ENCODE peak calls at places on chromosomes 2 and 18, in nine cellular contexts. H is IMR-90, O is upper lobe of right lung, R is fibroblast of lung, B is dorsolateral prefrontal cortex, I is upper lobe of left lung, U is thyroid gland, M is neuronal stem cell, Z is PC-9. P is an unnamed sample.

GRCh38 chr18:25826377-25826776 is 264.0 kb downstream of the SS18 start:
- DNase-seq in I (no peak), U (no peak), Z (no peak), M (no peak), R (no peak), B (no peak), H (no peak), O (no peak), P (no peak)

GRCh38 chr2:215899111-215900074 is 114.0 kb downstream of the MREG start:
- DNase-seq in M (no peak), H (peak), U (no peak), B (no peak), I (no peak), Z (no peak), R (peak), O (no peak), P (no peak)

GRCh38 chr18:11470941-11471340 is 138.5 kb upstream of the SLC35G4 start:
- DNase-seq in I (no peak), O (no peak), U (no peak), H (no peak), Z (no peak), B (no peak), M (no peak), R (no peak), P (no peak)

GRCh38 chr2:65937379-65938160 is 497.4 kb upstream of the MEIS1 start:
- DNase-seq in H (peak), I (no peak), Z (no peak), B (no peak), O (no peak), M (no peak), U (no peak), R (peak), P (no peak)

GRCh38 chr2:110662560-110662959 is 15.3 kb downstream of the BUB1 start:
- DNase-seq in U (no peak), Z (no peak), O (no peak), H (peak), B (no peak), I (no peak), R (peak), M (no peak), P (no peak)

GRCh38 chr18:61991201-61991600 is 98.4 kb upstream of the RNF152 start:
- DNase-seq in Z (no peak), B (peak), R (peak), M (no peak), O (no peak), I (no peak), U (no peak), H (peak), P (no peak)

GRCh38 chr18:53795061-53795460 is 429.4 kb downstream of the MBD2 start:
- DNase-seq in U (no peak), B (no peak), R (peak), H (no peak), M (no peak), I (no peak), O (no peak), Z (no peak), P (no peak)

GRCh38 chr18:32152705-32153448 is 37.0 kb upstream of the MEP1B start:
- DNase-seq in R (no peak), O (no peak), B (no peak), M (no peak), H (no peak), U (no peak), I (no peak), Z (no peak), P (no peak)

GRCh38 chr18:3205239-3205638 is 14.5 kb downstream of the MYOM1 start:
- DNase-seq in M (no peak), H (no peak), R (no peak), B (no peak), U (no peak), Z (no peak), I (no peak), O (no peak), P (no peak)

GRCh38 chr2:1170711-1171110 is 220.1 kb downstream of the SNTG2 start:
- DNase-seq in H (no peak), B (no peak), I (no peak), R (no peak), O (no peak), U (no peak), M (no peak), Z (no peak), P (no peak)

GRCh38 chr2:219521066-219521880 is 7.0 kb downstream of the ASIC4 start:
- DNase-seq in M (no peak), O (no peak), Z (no peak), R (peak), I (no peak), B (no peak), H (peak), U (peak), P (no peak)

GRCh38 chr2:240959214-240959940 is 39.0 kb upstream of the SNED1 start:
- DNase-seq in B (peak), U (no peak), Z (no peak), R (no peak), M (no peak), I (peak), O (no peak), H (no peak), P (peak)

GRCh38 chr2:96760986-96761832 is 507 bp downstream of the CNNM4 start:
- DNase-seq in M (no peak), R (peak), B (peak), Z (peak), I (peak), H (no peak), O (peak), U (peak), P (no peak)

GRCh38 chr18:62788891-62789290 is 73.5 kb downstream of the PHLPP1 start:
- DNase-seq in Z (no peak), O (no peak), I (no peak), M (no peak), R (peak), B (no peak), H (no peak), U (no peak), P (no peak)

GRCh38 chr2:167756427-167756826 is 491.0 kb downstream of the STK39 start:
- DNase-seq in M (peak), O (no peak), R (peak), Z (no peak), H (peak), I (no peak), U (no peak), B (no peak), P (no peak)

GRCh38 chr2:190678444-190679162 is 29.7 kb downstream of the NAB1 start:
- DNase-seq in U (no peak), O (no peak), H (peak), B (no peak), I (no peak), R (peak), M (no peak), Z (no peak), P (no peak)

GRCh38 chr2:17538022-17538843 is 2.3 kb upstream of the VSNL1 start:
- DNase-seq in R (no peak), Z (no peak), O (no peak), I (no peak), U (no peak), H (peak), B (peak), M (no peak), P (no peak)

GRCh38 chr2:228629251-228629650 is 447.8 kb upstream of the SPHKAP start:
- DNase-seq in O (no peak), R (no peak), B (no peak), U (no peak), H (no peak), I (no peak), Z (no peak), M (no peak), P (no peak)

GRCh38 chr18:3083776-3084175 is 70.8 kb upstream of the LPIN2 start:
- DNase-seq in R (peak), Z (no peak), U (no peak), B (no peak), I (no peak), H (no peak), O (no peak), M (no peak), P (no peak)

GRCh38 chr2:38409136-38409903 is 32.2 kb upstream of the ATL2 start:
- DNase-seq in R (no peak), M (no peak), B (no peak), H (no peak), Z (peak), I (no peak), O (peak), U (peak), P (peak)

GRCh38 chr2:217327981-217328760 is 468.3 kb upstream of the TNP1 start:
- DNase-seq in R (peak), H (no peak), I (no peak), M (no peak), B (no peak), Z (no peak), U (no peak), O (no peak), P (no peak)

GRCh38 chr2:83665894-83666293 is 793.2 kb downstream of the SUCLG1 start:
- DNase-seq in B (no peak), R (peak), U (no peak), M (no peak), Z (no peak), I (no peak), H (peak), O (no peak), P (no peak)

GRCh38 chr18:910247-910646 is 5.6 kb downstream of the ADCYAP1 start:
- DNase-seq in I (no peak), O (no peak), H (no peak), U (no peak), Z (no peak), R (no peak), M (no peak), B (no peak), P (no peak)

GRCh38 chr2:9519250-9519649 is 36.4 kb downstream of the ADAM17 start:
- DNase-seq in Z (no peak), O (no peak), U (no peak), I (no peak), R (peak), M (no peak), B (no peak), H (peak), P (no peak)

GRCh38 chr18:45825258-45825744 is at the start of gene SIGLEC15:
- DNase-seq in B (no peak), O (no peak), Z (no peak), I (peak), U (no peak), M (no peak), H (no peak), R (peak), P (no peak)

GRCh38 chr2:172380436-172381274 is 46.7 kb upstream of the ITGA6 start:
- DNase-seq in H (no peak), Z (no peak), B (no peak), O (no peak), U (peak), I (no peak), M (peak), R (peak), P (no peak)

GRCh38 chr2:102064679-102065674 is 73.2 kb downstream of the IL1R2 start:
- DNase-seq in U (no peak), O (no peak), H (peak), R (peak), M (no peak), Z (no peak), I (no peak), B (no peak), P (no peak)

GRCh38 chr2:81675651-81676050 is 1371.1 kb upstream of the LRRTM1 start:
- DNase-seq in Z (no peak), M (no peak), U (no peak), O (no peak), H (no peak), R (no peak), B (no peak), I (no peak), P (no peak)

GRCh38 chr18:49613741-49614151 is 51.9 kb downstream of the LIPG start:
- DNase-seq in R (peak), M (no peak), I (no peak), Z (peak), B (no peak), U (no peak), H (no peak), O (no peak), P (no peak)

GRCh38 chr2:234851451-234851850 is 100.4 kb upstream of the SH3BP4 start:
- DNase-seq in I (no peak), U (no peak), O (no peak), H (no peak), M (no peak), Z (no peak), R (no peak), B (no peak), P (no peak)
- H3K27ac ChIP-seq in I (no peak), U (no peak), O (no peak), H (no peak), M (no peak), Z (no peak), R (no peak), B (no peak), P (no peak)

GRCh38 chr2:105184420-105184819 is 57.1 kb upstream of the GPR45 start:
- DNase-seq in M (no peak), B (no peak), O (no peak), H (no peak), Z (no peak), I (no peak), U (no peak), R (no peak), P (no peak)
- H3K27ac ChIP-seq in M (no peak), B (no peak), O (no peak), H (no peak), Z (no peak), I (no peak), U (no peak), R (no peak), P (no peak)

DNA sequence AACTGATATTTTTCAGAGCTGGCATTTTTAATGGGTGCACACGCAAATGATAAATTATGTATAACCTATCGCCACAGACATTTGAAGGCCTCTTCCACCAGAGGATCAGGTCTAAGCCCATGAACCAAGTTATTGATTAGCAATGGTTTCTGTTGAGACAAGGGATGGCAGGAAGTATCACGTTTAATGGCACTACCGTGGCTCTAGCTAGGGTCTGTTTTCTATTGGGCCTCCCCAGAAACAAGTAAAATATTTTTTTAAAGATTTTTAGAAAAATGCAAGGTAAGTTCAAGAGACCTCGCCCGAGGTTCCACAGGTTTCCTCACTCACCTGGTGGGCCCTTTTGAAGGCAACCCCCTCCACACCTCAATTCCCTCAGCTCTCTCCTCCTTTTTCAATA is 651 bp downstream of the GFPT1 start:
- DNase-seq in H (no peak), M (no peak), I (no peak), O (no peak), R (no peak), B (no peak), Z (no peak), U (no peak), P (no peak)
- H3K27ac ChIP-seq in H (peak), M (no peak), I (peak), O (peak), R (peak), B (peak), Z (peak), U (peak), P (peak)

GRCh38 chr2:113888641-113889470 is 1.0 kb upstream of the ACTR3 start:
- DNase-seq in I (no peak), M (no peak), O (peak), B (no peak), H (no peak), R (no peak), U (peak), Z (peak), P (peak)

GRCh38 chr2:113890253-113891235 is 655 bp downstream of the ACTR3 start:
- DNase-seq in Z (peak), R (peak), O (peak), I (peak), B (peak), H (peak), U (peak), M (peak), P (peak)

GRCh38 chr2:113887393-113887792 is 2.5 kb upstream of the ACTR3 start:
- DNase-seq in O (no peak), Z (no peak), U (no peak), B (no peak), H (no peak), R (no peak), I (no peak), M (no peak), P (no peak)

GRCh38 chr2:113889471-113890252 is at the start of gene ACTR3:
- DNase-seq in O (peak), R (peak), I (peak), M (peak), H (peak), B (peak), Z (peak), U (peak), P (peak)

DNA sequence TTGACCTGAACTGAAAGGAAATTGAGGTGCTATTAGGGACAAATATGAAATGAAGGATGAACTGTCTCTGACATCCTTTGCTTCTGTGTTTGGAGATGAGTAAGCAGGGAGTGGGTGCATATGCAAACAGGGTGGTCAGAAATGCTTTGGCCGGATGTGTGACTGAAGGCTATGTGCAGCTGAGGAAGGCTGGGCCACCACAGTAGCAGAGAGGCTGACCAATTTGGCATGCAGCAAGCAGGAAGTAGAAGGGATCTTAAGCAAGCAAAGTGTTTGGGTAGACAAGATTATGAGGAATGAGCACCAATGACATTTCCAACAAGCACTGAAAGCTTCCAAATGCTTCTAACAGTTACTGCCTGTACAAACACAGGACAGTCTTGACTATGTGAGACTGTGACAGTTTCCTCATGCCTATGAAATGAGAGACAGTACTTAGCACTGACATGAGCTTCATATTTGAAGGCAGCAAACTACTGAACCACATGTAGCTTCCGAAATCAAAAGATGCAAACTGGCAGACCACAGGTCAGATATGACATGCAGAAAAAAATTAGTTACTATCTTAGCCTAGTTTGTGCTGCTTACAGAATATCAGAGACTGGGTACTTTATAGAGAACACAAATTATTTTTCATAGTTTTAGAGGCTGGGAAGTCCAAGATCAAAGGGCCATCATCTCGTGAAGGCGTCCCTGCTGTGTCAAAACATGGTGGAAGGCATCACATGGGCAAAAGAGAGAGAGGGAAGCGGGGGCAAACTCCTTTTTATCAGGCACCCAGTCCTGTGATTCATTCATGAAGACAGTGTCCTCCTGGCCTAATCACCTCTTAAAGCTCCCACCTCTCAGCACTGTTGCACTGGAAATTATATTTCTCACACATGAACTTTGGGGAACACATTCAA is 3.2 kb upstream of the ACTR3 start:
- DNase-seq in U (no peak), R (peak), H (peak), M (no peak), I (no peak), B (no peak), Z (peak), O (peak), P (peak)
- H3K27ac ChIP-seq in U (no peak), R (peak), H (peak), M (no peak), I (peak), B (no peak), Z (no peak), O (peak), P (peak)